ENCODE peak calls at places on chromosomes 12 and 14, in four cellular contexts. S, F, Z and L are unnamed samples.

GRCh38 chr12:93571854-93572711 is at the start of gene SOCS2:
- DNase-seq in S (peak), Z (no peak), F (peak), L (no peak)

GRCh38 chr14:101233016-101233355 is 328.3 kb upstream of the DIO3 start:
- DNase-seq in S (no peak), F (no peak), Z (no peak), L (no peak)

GRCh38 chr12:109714141-109714912 is 702 bp downstream of the FAM222A start:
- DNase-seq in S (peak), Z (no peak), F (peak), L (no peak)

GRCh38 chr12:54329756-54330155 is 4.8 kb downstream of the COPZ1 start:
- DNase-seq in S (no peak), F (no peak), Z (no peak), L (no peak)

GRCh38 chr14:70061108-70061507 is 127.6 kb downstream of the SLC8A3 start:
- DNase-seq in Z (no peak), S (no peak), F (no peak), L (no peak)

GRCh38 chr12:117863004-117863709 is 105.6 kb downstream of the KSR2 start:
- DNase-seq in Z (no peak), F (no peak), S (no peak), L (peak)

GRCh38 chr14:29706700-29707099 is 220.9 kb downstream of the PRKD1 start:
- DNase-seq in F (no peak), Z (no peak), S (no peak), L (no peak)

GRCh38 chr12:15192721-15193120 is 28.5 kb downstream of the RERG start:
- DNase-seq in S (no peak), F (no peak), Z (no peak), L (no peak)

GRCh38 chr14:105095236-105095805 is 30.1 kb upstream of the GPR132 start:
- DNase-seq in Z (no peak), S (no peak), F (no peak), L (no peak)

GRCh38 chr14:82239205-82239604 is 705.6 kb upstream of the SEL1L start:
- DNase-seq in Z (no peak), F (no peak), S (no peak), L (no peak)

GRCh38 chr12:114480309-114481199 is 74.6 kb upstream of the TBX5 start:
- DNase-seq in F (no peak), Z (no peak), S (peak), L (no peak)

GRCh38 chr12:113155641-113156040 is 6.1 kb downstream of the CFAP73 start:
- DNase-seq in F (no peak), Z (no peak), S (no peak), L (no peak)

GRCh38 chr14:76056128-76056527 is 70.6 kb downstream of the IFT43 start:
- DNase-seq in Z (no peak), F (peak), S (peak), L (no peak)

GRCh38 chr12:85874064-85874463 is at the start of gene NTS:
- DNase-seq in S (no peak), F (no peak), Z (no peak), L (no peak)

GRCh38 chr12:591571-592505 is 71.4 kb downstream of the NINJ2 start:
- DNase-seq in S (no peak), Z (no peak), F (no peak), L (no peak)

GRCh38 chr12:22518067-22518719 is 26.1 kb downstream of the C2CD5 start:
- DNase-seq in S (peak), Z (no peak), F (no peak), L (no peak)

GRCh38 chr12:17992002-17992656 is 97.9 kb downstream of the RERGL start:
- DNase-seq in S (peak), F (peak), Z (peak), L (no peak)

GRCh38 chr12:27534060-27534764 is 10.2 kb downstream of the PPFIBP1 start:
- DNase-seq in F (no peak), Z (no peak), S (no peak), L (no peak)

GRCh38 chr12:39892146-39892545 is 213.7 kb downstream of the SLC2A13 start:
- DNase-seq in F (no peak), S (no peak), Z (no peak), L (no peak)

GRCh38 chr12:6708968-6709394 is 8.4 kb upstream of the PIANP start:
- DNase-seq in S (no peak), F (no peak), Z (no peak), L (no peak)

GRCh38 chr12:64836856-64837255 is 12.4 kb downstream of the TBC1D30 start:
- DNase-seq in F (no peak), Z (no peak), S (no peak), L (no peak)

GRCh38 chr12:117603316-117604113 is 242.1 kb upstream of the NOS1 start:
- DNase-seq in Z (no peak), S (no peak), F (no peak), L (no peak)

GRCh38 chr12:3048540-3048939 is 28.6 kb upstream of the TSPAN9 start:
- DNase-seq in Z (no peak), F (no peak), S (no peak), L (no peak)

GRCh38 chr12:132026061-132026795 is 76.5 kb downstream of the EP400 start:
- DNase-seq in Z (no peak), S (no peak), F (no peak), L (no peak)

GRCh38 chr14:77485256-77485655 is 13.4 kb downstream of the ISM2 start:
- DNase-seq in F (no peak), Z (no peak), S (no peak), L (no peak)

GRCh38 chr12:78002878-78003277 is 172.2 kb downstream of the NAV3 start:
- DNase-seq in S (peak), F (no peak), Z (no peak), L (no peak)

GRCh38 chr12:57461904-57462306 is 2.3 kb downstream of the GLI1 start:
- DNase-seq in F (no peak), S (peak), Z (no peak), L (no peak)

GRCh38 chr12:110858848-110859247 is 12.1 kb downstream of the CCDC63 start:
- DNase-seq in S (no peak), Z (no peak), F (no peak), L (no peak)

GRCh38 chr12:58414398-58414871 is 473.1 kb downstream of the ATP23 start:
- DNase-seq in Z (no peak), S (peak), F (no peak), L (no peak)

GRCh38 chr14:65153101-65153500 is 50.8 kb upstream of the MAX start:
- DNase-seq in F (no peak), S (no peak), Z (no peak), L (no peak)
- TF ChIP-seq CTCF in F (no peak), S (no peak), Z (no peak), L (no peak)

GRCh38 chr14:102903248-102903888 is 19.1 kb upstream of the AMN start:
- DNase-seq in F (no peak), S (no peak), Z (no peak), L (no peak)

GRCh38 chr14:102900631-102901571 is 21.6 kb upstream of the AMN start:
- DNase-seq in F (no peak), Z (no peak), S (no peak), L (no peak)

GRCh38 chr14:102902523-102903247 is 19.8 kb upstream of the AMN start:
- DNase-seq in Z (no peak), S (no peak), F (no peak), L (no peak)

GRCh38 chr14:102902086-102902485 is 20.4 kb upstream of the AMN start:
- DNase-seq in S (no peak), Z (no peak), F (no peak), L (no peak)

GRCh38 chr14:102901633-102902032 is 20.8 kb upstream of the AMN start:
- DNase-seq in F (no peak), S (no peak), Z (no peak), L (no peak)
- TF ChIP-seq POLR2A in F (no peak), S (no peak), Z (no peak), L (no peak)

DNA sequence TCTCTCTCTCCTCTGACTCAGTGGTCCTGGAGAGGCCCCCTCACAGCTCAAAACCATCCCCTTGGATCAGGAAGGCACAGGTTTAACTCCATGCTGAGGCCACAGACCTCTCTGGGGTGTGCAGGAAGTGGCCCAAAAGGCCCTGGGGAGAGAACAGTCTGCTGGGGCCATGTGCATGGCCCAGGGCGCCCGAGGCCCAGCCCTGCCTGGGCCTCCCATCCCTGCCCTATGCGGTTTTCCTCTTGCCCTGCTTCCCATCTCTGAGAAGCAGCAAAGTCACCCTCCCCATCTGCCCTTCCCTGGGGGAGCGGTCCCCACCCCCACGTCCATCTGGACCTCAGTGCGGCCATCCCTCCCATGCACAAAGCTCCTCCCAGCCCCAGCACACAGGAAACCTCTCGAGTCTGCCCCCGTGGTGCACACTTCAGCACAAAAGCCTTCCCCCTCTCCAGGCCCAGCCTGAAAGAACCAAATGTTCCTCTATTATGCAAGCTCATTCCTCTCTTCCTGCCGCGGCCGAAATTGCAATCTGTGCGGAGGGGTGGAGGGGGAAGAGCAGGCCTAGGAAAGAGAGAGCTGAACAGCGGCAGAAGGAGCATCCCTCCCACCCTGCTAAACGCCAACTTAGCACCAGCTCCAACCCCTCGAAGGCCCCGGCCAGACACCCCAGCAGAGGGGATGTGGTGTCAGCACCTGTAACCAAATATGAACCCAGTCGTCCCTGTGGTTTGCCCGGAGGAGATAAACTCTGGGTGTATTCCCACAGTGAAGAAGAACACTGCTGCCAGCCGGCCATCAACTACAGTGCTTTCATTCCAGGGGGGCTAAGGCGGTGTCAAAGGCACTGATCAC is 108.5 kb downstream of the SCARB1 start:
- DNase-seq in S (peak), Z (no peak), F (no peak), L (peak)
- H3K4me3 ChIP-seq in S (no peak), Z (no peak), F (no peak), L (no peak)

DNA sequence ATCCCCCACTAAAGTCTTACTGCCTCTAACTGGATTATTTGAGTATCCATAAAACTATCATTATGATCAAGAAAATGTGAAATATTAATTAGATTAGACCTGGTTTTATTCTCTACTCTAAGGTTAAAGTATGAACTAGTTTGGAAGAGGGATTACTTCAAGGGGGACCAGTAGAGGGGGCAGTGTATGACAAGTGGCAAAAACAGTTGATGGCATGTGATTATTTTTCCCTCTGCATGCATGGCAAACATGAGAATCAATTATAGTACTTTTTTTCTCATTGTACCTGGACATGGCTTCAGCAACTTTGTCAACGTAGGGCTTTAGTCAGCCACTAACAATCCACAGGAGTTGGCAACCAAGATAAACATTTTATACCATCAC is 145.0 kb upstream of the SLC38A2 start:
- DNase-seq in Z (no peak), S (no peak), F (no peak), L (no peak)
- TF ChIP-seq CTCF in Z (peak), S (no peak), F (no peak), L (no peak)